ENCODE peak calls at places on chromosomes 7 and 10, in six cellular contexts. One of them, this sample, is unnamed.

GRCh38 chr7:45241339-45242109 is 83.9 kb downstream of the RAMP3 start:
- DNase-seq in mesendoderm: no peak
- DNase-seq in left ventricle myocardium inferior: peak; percentile 31
- DNase-seq in body of pancreas: no peak
- DNase-seq in ovary: no peak
- DNase-seq in cardiac muscle cell: no peak
- DNase-seq in this sample: no peak

GRCh38 chr10:69800109-69800508 is 1.6 kb upstream of the COL13A1 start:
- DNase-seq in left ventricle myocardium inferior: no peak
- DNase-seq in mesendoderm: peak; percentile 91
- DNase-seq in body of pancreas: peak; percentile 37
- DNase-seq in ovary: no peak
- DNase-seq in cardiac muscle cell: peak; percentile 72
- DNase-seq in this sample: no peak

GRCh38 chr7:157549612-157550299 is 213.0 kb downstream of the DNAJB6 start:
- DNase-seq in cardiac muscle cell: no peak
- DNase-seq in body of pancreas: no peak
- DNase-seq in mesendoderm: no peak
- DNase-seq in ovary: peak; percentile 19
- DNase-seq in left ventricle myocardium inferior: no peak
- DNase-seq in this sample: peak; percentile 68

GRCh38 chr10:27743736-27744477 is 1.7 kb downstream of the MKX start:
- DNase-seq in ovary: no peak
- DNase-seq in body of pancreas: peak; percentile 20
- DNase-seq in cardiac muscle cell: peak; percentile 24
- DNase-seq in mesendoderm: no peak
- DNase-seq in left ventricle myocardium inferior: no peak
- DNase-seq in this sample: no peak

GRCh38 chr7:45359781-45360180 is 202.2 kb downstream of the RAMP3 start:
- DNase-seq in ovary: no peak
- DNase-seq in left ventricle myocardium inferior: no peak
- DNase-seq in mesendoderm: no peak
- DNase-seq in cardiac muscle cell: no peak
- DNase-seq in body of pancreas: no peak
- DNase-seq in this sample: no peak

GRCh38 chr7:155590215-155591023 is 44.1 kb upstream of the CNPY1 start:
- DNase-seq in ovary: peak; percentile 25
- DNase-seq in cardiac muscle cell: peak; percentile 74
- DNase-seq in body of pancreas: no peak
- DNase-seq in left ventricle myocardium inferior: peak; percentile 44
- DNase-seq in mesendoderm: peak; percentile 97
- DNase-seq in this sample: peak; percentile 50

GRCh38 chr10:120702032-120702431 is 149.1 kb upstream of the WDR11 start:
- DNase-seq in ovary: no peak
- DNase-seq in mesendoderm: no peak
- DNase-seq in body of pancreas: no peak
- DNase-seq in left ventricle myocardium inferior: no peak
- DNase-seq in cardiac muscle cell: no peak
- DNase-seq in this sample: no peak

GRCh38 chr7:66804001-66804400 is 63.5 kb downstream of the RABGEF1 start:
- DNase-seq in mesendoderm: no peak
- DNase-seq in body of pancreas: no peak
- DNase-seq in cardiac muscle cell: peak; percentile 6
- DNase-seq in ovary: no peak
- DNase-seq in left ventricle myocardium inferior: no peak
- DNase-seq in this sample: no peak

GRCh38 chr10:15815242-15815885 is 44.9 kb downstream of the MINDY3 start:
- DNase-seq in body of pancreas: no peak
- DNase-seq in cardiac muscle cell: no peak
- DNase-seq in ovary: no peak
- DNase-seq in mesendoderm: no peak
- DNase-seq in left ventricle myocardium inferior: no peak
- DNase-seq in this sample: no peak

GRCh38 chr7:76332073-76332472 is 26.7 kb downstream of the YWHAG start:
- DNase-seq in cardiac muscle cell: no peak
- DNase-seq in left ventricle myocardium inferior: no peak
- DNase-seq in mesendoderm: no peak
- DNase-seq in body of pancreas: no peak
- DNase-seq in ovary: no peak
- DNase-seq in this sample: no peak

GRCh38 chr10:125783957-125784356 is 8.3 kb upstream of the MMP21 start:
- DNase-seq in left ventricle myocardium inferior: no peak
- DNase-seq in cardiac muscle cell: no peak
- DNase-seq in body of pancreas: no peak
- DNase-seq in mesendoderm: no peak
- DNase-seq in ovary: no peak
- DNase-seq in this sample: no peak

GRCh38 chr7:9945882-9946281 is 1027.8 kb upstream of the PHF14 start:
- DNase-seq in body of pancreas: no peak
- DNase-seq in left ventricle myocardium inferior: no peak
- DNase-seq in mesendoderm: peak; percentile 13
- DNase-seq in ovary: no peak
- DNase-seq in cardiac muscle cell: no peak
- DNase-seq in this sample: no peak

GRCh38 chr7:136709876-136710275 is 158.6 kb upstream of the CHRM2 start:
- DNase-seq in ovary: no peak
- DNase-seq in cardiac muscle cell: no peak
- DNase-seq in body of pancreas: no peak
- DNase-seq in left ventricle myocardium inferior: no peak
- DNase-seq in mesendoderm: peak; percentile 74
- DNase-seq in this sample: no peak

GRCh38 chr7:89028319-89028718 is 232.8 kb upstream of the TEX47 start:
- DNase-seq in mesendoderm: no peak
- DNase-seq in body of pancreas: no peak
- DNase-seq in cardiac muscle cell: no peak
- DNase-seq in ovary: no peak
- DNase-seq in left ventricle myocardium inferior: no peak
- DNase-seq in this sample: no peak

GRCh38 chr10:56231436-56231835 is 129.6 kb downstream of the ZWINT start:
- DNase-seq in ovary: no peak
- DNase-seq in mesendoderm: peak; percentile 54
- DNase-seq in cardiac muscle cell: no peak
- DNase-seq in left ventricle myocardium inferior: no peak
- DNase-seq in body of pancreas: no peak
- DNase-seq in this sample: no peak

GRCh38 chr10:134205-134742 is 981 bp upstream of the ZMYND11 start:
- DNase-seq in left ventricle myocardium inferior: peak; percentile 30
- DNase-seq in body of pancreas: no peak
- DNase-seq in mesendoderm: peak; percentile 60
- DNase-seq in ovary: no peak
- DNase-seq in cardiac muscle cell: no peak
- DNase-seq in this sample: no peak

GRCh38 chr7:27606270-27607209 is 56.1 kb downstream of the HIBADH start:
- DNase-seq in mesendoderm: peak; percentile 80
- DNase-seq in left ventricle myocardium inferior: no peak
- DNase-seq in ovary: no peak
- DNase-seq in body of pancreas: no peak
- DNase-seq in cardiac muscle cell: peak; percentile 31
- DNase-seq in this sample: no peak

GRCh38 chr7:149774237-149775175 is 1.1 kb upstream of the ZNF467 start:
- DNase-seq in ovary: peak; percentile 57
- DNase-seq in body of pancreas: no peak
- DNase-seq in mesendoderm: peak; percentile 81
- DNase-seq in cardiac muscle cell: peak; percentile 36
- DNase-seq in left ventricle myocardium inferior: no peak
- DNase-seq in this sample: no peak

GRCh38 chr7:477626-478220 is 41.9 kb downstream of the PDGFA start:
- DNase-seq in cardiac muscle cell: no peak
- DNase-seq in body of pancreas: no peak
- DNase-seq in ovary: peak; percentile 22
- DNase-seq in mesendoderm: no peak
- DNase-seq in left ventricle myocardium inferior: peak; percentile 6
- DNase-seq in this sample: peak; percentile 11

GRCh38 chr10:93064874-93065660 is 4.5 kb downstream of the CYP26C1 start:
- DNase-seq in ovary: no peak
- DNase-seq in body of pancreas: no peak
- DNase-seq in cardiac muscle cell: no peak
- DNase-seq in left ventricle myocardium inferior: no peak
- DNase-seq in mesendoderm: no peak
- DNase-seq in this sample: no peak

GRCh38 chr7:141158562-141158961 is 84.7 kb downstream of the TMEM178B start:
- DNase-seq in left ventricle myocardium inferior: no peak
- DNase-seq in mesendoderm: peak; percentile 82
- DNase-seq in cardiac muscle cell: peak; percentile 83
- DNase-seq in body of pancreas: no peak
- DNase-seq in ovary: no peak
- DNase-seq in this sample: no peak

GRCh38 chr7:138127996-138128395 is 51.7 kb downstream of the AKR1D1 start:
- DNase-seq in left ventricle myocardium inferior: no peak
- DNase-seq in mesendoderm: no peak
- DNase-seq in body of pancreas: no peak
- DNase-seq in ovary: no peak
- DNase-seq in cardiac muscle cell: no peak
- DNase-seq in this sample: no peak

GRCh38 chr10:96130326-96130758 is 245 bp downstream of the ZNF518A start:
- DNase-seq in ovary: peak; percentile 74
- DNase-seq in cardiac muscle cell: peak; percentile 88
- DNase-seq in body of pancreas: peak; percentile 58
- DNase-seq in mesendoderm: peak; percentile 95
- DNase-seq in left ventricle myocardium inferior: peak; percentile 68
- DNase-seq in this sample: peak; percentile 78

GRCh38 chr7:157368955-157369354 is 32.2 kb downstream of the DNAJB6 start:
- DNase-seq in mesendoderm: no peak
- DNase-seq in cardiac muscle cell: no peak
- DNase-seq in ovary: no peak
- DNase-seq in body of pancreas: no peak
- DNase-seq in left ventricle myocardium inferior: no peak
- DNase-seq in this sample: no peak

GRCh38 chr10:99236627-99237309 is 1.1 kb upstream of the HPSE2 start:
- DNase-seq in body of pancreas: no peak
- DNase-seq in left ventricle myocardium inferior: no peak
- DNase-seq in mesendoderm: peak; percentile 18
- DNase-seq in ovary: no peak
- DNase-seq in cardiac muscle cell: no peak
- DNase-seq in this sample: no peak

GRCh38 chr10:99234739-99235468 is 748 bp downstream of the HPSE2 start:
- DNase-seq in body of pancreas: no peak
- DNase-seq in cardiac muscle cell: peak; percentile 24
- DNase-seq in left ventricle myocardium inferior: no peak
- DNase-seq in ovary: no peak
- DNase-seq in mesendoderm: peak; percentile 30
- DNase-seq in this sample: no peak

GRCh38 chr10:99234067-99234738 is 1.4 kb downstream of the HPSE2 start:
- DNase-seq in left ventricle myocardium inferior: peak; percentile 42
- DNase-seq in body of pancreas: no peak
- DNase-seq in mesendoderm: peak; percentile 79
- DNase-seq in ovary: peak; percentile 56
- DNase-seq in cardiac muscle cell: peak; percentile 65
- DNase-seq in this sample: peak; percentile 66

GRCh38 chr10:99235469-99235871 is at the start of gene HPSE2:
- DNase-seq in left ventricle myocardium inferior: no peak
- DNase-seq in body of pancreas: no peak
- DNase-seq in mesendoderm: no peak
- DNase-seq in ovary: no peak
- DNase-seq in cardiac muscle cell: peak; percentile 0
- DNase-seq in this sample: no peak

GRCh38 chr10:99235872-99236626 is 397 bp upstream of the HPSE2 start:
- DNase-seq in left ventricle myocardium inferior: no peak
- DNase-seq in body of pancreas: no peak
- DNase-seq in ovary: no peak
- DNase-seq in cardiac muscle cell: peak; percentile 34
- DNase-seq in mesendoderm: peak; percentile 88
- DNase-seq in this sample: no peak
- H3K27me3 ChIP-seq in left ventricle myocardium inferior: peaks cover 100% of the 10 kb centered on the region
- H3K27me3 ChIP-seq in body of pancreas: no peaks in the 10 kb centered on the region
- H3K27me3 ChIP-seq in ovary: no peaks in the 10 kb centered on the region
- H3K27me3 ChIP-seq in cardiac muscle cell: peaks cover 84% of the 10 kb centered on the region
- H3K27me3 ChIP-seq in mesendoderm: peaks cover 32% of the 10 kb centered on the region
- H3K27me3 ChIP-seq in this sample: peaks cover 84% of the 10 kb centered on the region

GRCh38 chr7:2230882-2231281 is 1.9 kb downstream of the MAD1L1 start:
- DNase-seq in ovary: no peak
- DNase-seq in mesendoderm: no peak
- DNase-seq in cardiac muscle cell: no peak
- DNase-seq in left ventricle myocardium inferior: no peak
- DNase-seq in body of pancreas: no peak
- DNase-seq in this sample: no peak
- H3K36me3 ChIP-seq in ovary: no peaks in the 10 kb centered on the region
- H3K36me3 ChIP-seq in mesendoderm: peaks cover 7% of the 10 kb centered on the region
- H3K36me3 ChIP-seq in cardiac muscle cell: peaks cover 17% of the 10 kb centered on the region
- H3K36me3 ChIP-seq in left ventricle myocardium inferior: peaks cover 51% of the 10 kb centered on the region
- H3K36me3 ChIP-seq in body of pancreas: no peaks in the 10 kb centered on the region
- H3K36me3 ChIP-seq in this sample: peaks cover 19% of the 10 kb centered on the region

GRCh38 chr10:79187545-79187940 is 118.8 kb downstream of the ZMIZ1 start:
- DNase-seq in mesendoderm: no peak
- DNase-seq in ovary: no peak
- DNase-seq in cardiac muscle cell: no peak
- DNase-seq in body of pancreas: no peak
- DNase-seq in left ventricle myocardium inferior: no peak
- DNase-seq in this sample: no peak
- H3K4me1 ChIP-seq in mesendoderm: no peaks in the 10 kb centered on the region
- H3K4me1 ChIP-seq in ovary: peaks cover 56% of the 10 kb centered on the region
- H3K4me1 ChIP-seq in cardiac muscle cell: peaks cover 72% of the 10 kb centered on the region
- H3K4me1 ChIP-seq in body of pancreas: peaks cover 63% of the 10 kb centered on the region
- H3K4me1 ChIP-seq in left ventricle myocardium inferior: peaks cover 100% of the 10 kb centered on the region
- H3K4me1 ChIP-seq in this sample: peaks cover 96% of the 10 kb centered on the region

DNA sequence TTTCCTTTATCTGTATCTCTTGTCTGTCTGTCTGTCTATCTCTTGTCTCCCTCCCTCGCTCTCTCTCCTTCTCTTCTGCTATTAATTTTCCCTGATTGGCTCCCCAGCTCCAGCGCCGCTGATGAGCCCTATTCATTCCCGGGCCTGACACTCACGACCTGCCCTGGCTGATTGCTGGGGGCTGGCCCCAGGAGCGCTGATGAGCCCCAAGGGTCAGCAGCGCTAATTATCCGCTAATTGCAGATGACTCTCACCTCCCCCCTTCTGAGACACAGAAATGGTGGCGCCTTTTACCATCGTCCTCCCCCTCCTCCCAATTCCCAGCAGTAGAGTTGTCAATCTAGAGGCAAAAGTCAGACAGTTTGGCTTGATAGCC is 1.3 kb upstream of the GBX1 start:
- DNase-seq in mesendoderm: no peak
- DNase-seq in cardiac muscle cell: no peak
- DNase-seq in body of pancreas: no peak
- DNase-seq in left ventricle myocardium inferior: no peak
- DNase-seq in ovary: no peak
- DNase-seq in this sample: no peak
- H3K27me3 ChIP-seq in mesendoderm: peaks cover 49% of the 10 kb centered on the region
- H3K27me3 ChIP-seq in cardiac muscle cell: peaks cover 57% of the 10 kb centered on the region
- H3K27me3 ChIP-seq in body of pancreas: no peaks in the 10 kb centered on the region
- H3K27me3 ChIP-seq in left ventricle myocardium inferior: peaks cover 62% of the 10 kb centered on the region
- H3K27me3 ChIP-seq in ovary: peaks cover 3% of the 10 kb centered on the region
- H3K27me3 ChIP-seq in this sample: peaks cover 71% of the 10 kb centered on the region

DNA sequence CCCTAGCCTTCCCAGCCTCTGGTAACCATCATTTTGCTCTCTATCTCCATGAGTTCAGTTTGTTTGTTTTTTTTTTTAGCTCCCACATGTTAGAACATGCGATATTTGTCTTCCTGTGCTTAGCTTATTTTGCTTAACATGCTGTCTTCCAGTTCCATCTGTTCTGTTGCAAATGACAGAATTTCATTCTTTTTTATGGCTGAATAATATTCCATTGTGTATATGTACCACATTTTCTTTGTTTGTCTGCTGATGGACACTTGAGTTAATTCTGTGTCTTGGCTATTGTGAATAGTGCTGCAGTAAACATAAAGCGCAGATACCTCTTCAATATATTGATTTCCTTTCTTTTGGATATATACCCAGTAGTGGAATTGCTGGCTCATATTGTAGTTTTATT is 21.0 kb downstream of the DLD start:
- DNase-seq in mesendoderm: no peak
- DNase-seq in left ventricle myocardium inferior: no peak
- DNase-seq in ovary: no peak
- DNase-seq in cardiac muscle cell: no peak
- DNase-seq in body of pancreas: no peak
- DNase-seq in this sample: no peak
- H3K36me3 ChIP-seq in mesendoderm: peaks cover 3% of the 10 kb centered on the region
- H3K36me3 ChIP-seq in left ventricle myocardium inferior: peaks cover 80% of the 10 kb centered on the region
- H3K36me3 ChIP-seq in ovary: no peaks in the 10 kb centered on the region
- H3K36me3 ChIP-seq in cardiac muscle cell: peaks cover 54% of the 10 kb centered on the region
- H3K36me3 ChIP-seq in body of pancreas: peaks cover 13% of the 10 kb centered on the region
- H3K36me3 ChIP-seq in this sample: peaks cover 52% of the 10 kb centered on the region

This sample was measured in suprapubic skin.